ENCODE peak calls at places on chromosomes 11 and 22, in nine cellular contexts. G, P, J, M, X, Y, B, U and C are unnamed samples.

GRCh38 chr11:125376856-125377255 is 119.2 kb downstream of the FEZ1 start:
- DNase-seq in G (no peak), P (no peak), J (no peak), M (no peak), X (no peak), Y (no peak), B (peak; percentile 64), U (peak; percentile 48), C (no peak)

GRCh38 chr11:86486261-86487030 is 111.8 kb downstream of the CCDC81 start:
- DNase-seq in G (no peak), P (no peak), J (no peak), M (no peak), X (no peak), Y (no peak), B (no peak), U (no peak), C (no peak)

GRCh38 chr11:117878314-117878938 is 2.0 kb upstream of the FXYD6 start:
- DNase-seq in G (no peak), P (no peak), J (no peak), M (no peak), X (no peak), Y (no peak), B (no peak), U (no peak), C (peak; percentile 30)

GRCh38 chr11:69508974-69509373 is 27.5 kb downstream of the LINC01488 start:
- DNase-seq in G (no peak), P (no peak), J (no peak), M (no peak), X (no peak), Y (no peak), B (no peak), U (no peak), C (no peak)

GRCh38 chr11:69711824-69712801 is 8.3 kb upstream of the FGF19 start:
- DNase-seq in G (no peak), P (no peak), J (no peak), M (no peak), X (no peak), Y (peak; percentile 41), B (no peak), U (no peak), C (no peak)

GRCh38 chr11:89443366-89444303 is 47.5 kb downstream of the NOX4 start:
- DNase-seq in G (no peak), P (no peak), J (no peak), M (no peak), X (no peak), Y (no peak), B (no peak), U (no peak), C (no peak)

GRCh38 chr22:20571078-20571503 is 63.7 kb downstream of the MED15 start:
- DNase-seq in G (no peak), P (no peak), J (no peak), M (no peak), X (no peak), Y (no peak), B (no peak), U (no peak), C (no peak)

GRCh38 chr11:120268686-120269085 is 28.7 kb downstream of the POU2F3 start:
- DNase-seq in G (no peak), P (no peak), J (no peak), M (no peak), X (no peak), Y (no peak), B (no peak), U (no peak), C (no peak)

GRCh38 chr11:111429066-111429506 is 50.0 kb upstream of the POU2AF1 start:
- DNase-seq in G (no peak), P (peak; percentile 69), J (peak; percentile 51), M (no peak), X (peak; percentile 77), Y (peak; percentile 26), B (peak; percentile 80), U (peak; percentile 66), C (peak; percentile 83)

GRCh38 chr11:14182833-14183340 is 176.1 kb downstream of the RRAS2 start:
- DNase-seq in G (no peak), P (no peak), J (no peak), M (no peak), X (no peak), Y (no peak), B (no peak), U (no peak), C (no peak)

GRCh38 chr11:15223318-15223717 is 108.6 kb downstream of the INSC start:
- DNase-seq in G (no peak), P (no peak), J (no peak), M (no peak), X (no peak), Y (no peak), B (peak; percentile 53), U (no peak), C (no peak)

GRCh38 chr11:117409511-117409910 is 81.9 kb downstream of the CEP164 start:
- DNase-seq in G (no peak), P (no peak), J (no peak), M (no peak), X (no peak), Y (no peak), B (no peak), U (no peak), C (no peak)

GRCh38 chr11:126790550-126790981 is 210.0 kb downstream of the KIRREL3 start:
- DNase-seq in G (no peak), P (no peak), J (no peak), M (no peak), X (no peak), Y (peak; percentile 16), B (peak; percentile 97), U (peak; percentile 33), C (no peak)

GRCh38 chr11:35838071-35838470 is 105.8 kb upstream of the LDLRAD3 start:
- DNase-seq in G (no peak), P (no peak), J (no peak), M (no peak), X (no peak), Y (no peak), B (no peak), U (no peak), C (no peak)

GRCh38 chr11:60594998-60595637 is 79.9 kb downstream of the MS4A13 start:
- DNase-seq in G (no peak), P (no peak), J (no peak), M (no peak), X (no peak), Y (peak; percentile 2), B (no peak), U (no peak), C (no peak)

GRCh38 chr11:70952171-70952570 is 300.2 kb downstream of the SHANK2 start:
- DNase-seq in G (no peak), P (no peak), J (no peak), M (no peak), X (no peak), Y (no peak), B (no peak), U (no peak), C (no peak)
- H3K9me3 ChIP-seq in G (no peaks in the 10 kb centered on the region), P (peaks cover 3% of the 10 kb centered on the region), J (no peaks in the 10 kb centered on the region), M (no peaks in the 10 kb centered on the region), X (peaks cover 9% of the 10 kb centered on the region), Y (no peaks in the 10 kb centered on the region), B (no peaks in the 10 kb centered on the region), U (no peaks in the 10 kb centered on the region), C (no peaks in the 10 kb centered on the region)

DNA sequence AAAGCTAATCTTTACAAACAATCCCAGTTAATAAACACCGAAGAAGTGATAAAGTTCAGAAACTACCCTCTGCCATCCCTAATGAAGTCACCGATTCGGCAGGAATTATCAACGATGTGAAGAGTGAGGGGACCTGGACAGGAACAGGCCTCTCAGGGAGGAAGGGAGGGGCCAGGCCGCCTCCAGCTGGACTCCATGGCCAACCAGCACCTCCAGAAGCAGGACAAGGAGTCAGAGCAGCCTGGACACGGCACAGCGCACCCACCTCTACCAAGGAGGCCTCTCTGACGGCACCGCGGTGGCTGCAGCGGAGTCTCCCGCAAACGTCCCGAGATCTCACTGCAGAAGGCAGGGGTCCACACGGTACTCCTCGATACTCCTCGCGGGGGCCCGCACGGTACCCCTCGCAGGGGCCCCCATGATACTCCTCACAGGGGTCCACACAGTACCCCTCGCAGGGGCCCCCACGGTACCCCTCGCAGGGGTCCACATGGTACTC is 3.8 kb downstream of the TOLLIP start:
- DNase-seq in G (no peak), P (no peak), J (no peak), M (no peak), X (no peak), Y (no peak), B (no peak), U (no peak), C (peak; percentile 38)
- H3K27ac ChIP-seq in G (no peak overlapping the region), P (no peak overlapping the region), J (peak overlapping the region; percentile 16), M (no peak overlapping the region), X (peak overlapping the region; percentile 47), Y (no peak overlapping the region), B (no peak overlapping the region), U (no peak overlapping the region), C (no peak overlapping the region)

GRCh38 chr11:122776546-122776945 is 61.8 kb upstream of the CRTAM start:
- DNase-seq in G (no peak), P (no peak), J (no peak), M (no peak), X (no peak), Y (no peak), B (no peak), U (peak; percentile 23), C (no peak)
- H3K4me1 ChIP-seq in G (no peaks in the 10 kb centered on the region), P (no peaks in the 10 kb centered on the region), J (no peaks in the 10 kb centered on the region), M (no peaks in the 10 kb centered on the region), X (peaks cover 6% of the 10 kb centered on the region), Y (no peaks in the 10 kb centered on the region), B (peaks cover 22% of the 10 kb centered on the region), U (peaks cover 10% of the 10 kb centered on the region), C (no peaks in the 10 kb centered on the region)

GRCh38 chr22:49193901-49194465 is 633.7 kb downstream of the BRD1 start:
- DNase-seq in G (no peak), P (no peak), J (no peak), M (no peak), X (no peak), Y (no peak), B (no peak), U (no peak), C (no peak)

GRCh38 chr22:49195636-49196035 is 632.0 kb downstream of the BRD1 start:
- DNase-seq in G (no peak), P (no peak), J (no peak), M (no peak), X (no peak), Y (no peak), B (no peak), U (no peak), C (no peak)

GRCh38 chr22:49197986-49198704 is 629.5 kb downstream of the BRD1 start:
- DNase-seq in G (no peak), P (no peak), J (no peak), M (no peak), X (no peak), Y (no peak), B (no peak), U (no peak), C (no peak)

GRCh38 chr22:49197500-49197899 is 630.2 kb downstream of the BRD1 start:
- DNase-seq in G (no peak), P (peak; percentile 21), J (no peak), M (no peak), X (no peak), Y (peak; percentile 48), B (no peak), U (no peak), C (no peak)

GRCh38 chr22:49196046-49196511 is 631.6 kb downstream of the BRD1 start:
- DNase-seq in G (no peak), P (no peak), J (no peak), M (no peak), X (no peak), Y (no peak), B (no peak), U (no peak), C (no peak)
- H3K9me3 ChIP-seq in G (no peaks in the 10 kb centered on the region), P (no peaks in the 10 kb centered on the region), J (no peaks in the 10 kb centered on the region), M (no peaks in the 10 kb centered on the region), X (no peaks in the 10 kb centered on the region), Y (no peaks in the 10 kb centered on the region), B (no peaks in the 10 kb centered on the region), U (no peaks in the 10 kb centered on the region), C (no peaks in the 10 kb centered on the region)